ENCODE peak calls at places on chromosomes 4 and X, in five cellular contexts. One of them, this sample, is unnamed.

GRCh38 chrX:141405878-141406492 is 163.7 kb upstream of the SPANXC start:
- DNase-seq in transverse colon: no peak
- DNase-seq in suprapubic skin: no peak
- DNase-seq in K562: no peak
- DNase-seq in sigmoid colon: no peak
- DNase-seq in this sample: no peak

GRCh38 chr4:57490520-57490919 is 380.3 kb upstream of the IGFBP7 start:
- DNase-seq in K562: no peak
- DNase-seq in transverse colon: no peak
- DNase-seq in sigmoid colon: peak
- DNase-seq in suprapubic skin: no peak
- DNase-seq in this sample: no peak

GRCh38 chr4:37441231-37442061 is 196.9 kb downstream of the NWD2 start:
- DNase-seq in suprapubic skin: no peak
- DNase-seq in sigmoid colon: no peak
- DNase-seq in transverse colon: peak
- DNase-seq in K562: no peak
- DNase-seq in this sample: no peak

GRCh38 chr4:150010525-150011126 is 67.6 kb upstream of the DCLK2 start:
- DNase-seq in suprapubic skin: no peak
- DNase-seq in sigmoid colon: no peak
- DNase-seq in K562: peak
- DNase-seq in transverse colon: peak
- DNase-seq in this sample: peak

GRCh38 chr4:10085386-10085785 is 31.2 kb downstream of the WDR1 start:
- DNase-seq in suprapubic skin: peak
- DNase-seq in sigmoid colon: peak
- DNase-seq in K562: no peak
- DNase-seq in transverse colon: peak
- DNase-seq in this sample: no peak

GRCh38 chrX:119094819-119095218 is 22.0 kb downstream of the CT47C1 start:
- DNase-seq in K562: no peak
- DNase-seq in suprapubic skin: no peak
- DNase-seq in transverse colon: no peak
- DNase-seq in sigmoid colon: no peak
- DNase-seq in this sample: no peak

GRCh38 chr4:145326491-145326890 is 146.1 kb upstream of the OTUD4 start:
- DNase-seq in K562: no peak
- DNase-seq in suprapubic skin: no peak
- DNase-seq in sigmoid colon: no peak
- DNase-seq in transverse colon: no peak
- DNase-seq in this sample: no peak

GRCh38 chr4:141388483-141388882 is 167.8 kb downstream of the ZNF330 start:
- DNase-seq in transverse colon: no peak
- DNase-seq in K562: no peak
- DNase-seq in suprapubic skin: no peak
- DNase-seq in sigmoid colon: no peak
- DNase-seq in this sample: no peak

GRCh38 chrX:153019166-153019565 is 25.2 kb upstream of the PNMA5 start:
- DNase-seq in transverse colon: no peak
- DNase-seq in K562: no peak
- DNase-seq in sigmoid colon: no peak
- DNase-seq in suprapubic skin: no peak
- DNase-seq in this sample: no peak

GRCh38 chr4:123083612-123084011 is 161.2 kb upstream of the NUDT6 start:
- DNase-seq in sigmoid colon: no peak
- DNase-seq in transverse colon: no peak
- DNase-seq in suprapubic skin: no peak
- DNase-seq in K562: no peak
- DNase-seq in this sample: no peak

GRCh38 chr4:102139932-102140331 is 205.3 kb downstream of the SLC39A8 start:
- DNase-seq in suprapubic skin: no peak
- DNase-seq in sigmoid colon: no peak
- DNase-seq in K562: no peak
- DNase-seq in transverse colon: no peak
- DNase-seq in this sample: no peak

GRCh38 chr4:163548481-163549243 is 54.2 kb downstream of the TMA16 start:
- DNase-seq in transverse colon: no peak
- DNase-seq in sigmoid colon: no peak
- DNase-seq in suprapubic skin: no peak
- DNase-seq in K562: peak
- DNase-seq in this sample: no peak

GRCh38 chr4:83527671-83528070 is 8.2 kb upstream of the GPAT3 start:
- DNase-seq in sigmoid colon: no peak
- DNase-seq in suprapubic skin: no peak
- DNase-seq in transverse colon: no peak
- DNase-seq in K562: no peak
- DNase-seq in this sample: no peak

GRCh38 chrX:32530802-32531403 is 680.4 kb downstream of the DMD start:
- DNase-seq in sigmoid colon: no peak
- DNase-seq in transverse colon: peak
- DNase-seq in suprapubic skin: no peak
- DNase-seq in K562: peak
- DNase-seq in this sample: peak

GRCh38 chr4:152118819-152119553 is 358.2 kb upstream of the GATB start:
- DNase-seq in suprapubic skin: no peak
- DNase-seq in K562: no peak
- DNase-seq in sigmoid colon: no peak
- DNase-seq in transverse colon: no peak
- DNase-seq in this sample: no peak

GRCh38 chr4:135238940-135239339 is 1037.4 kb upstream of the PABPC4L start:
- DNase-seq in transverse colon: no peak
- DNase-seq in K562: no peak
- DNase-seq in suprapubic skin: no peak
- DNase-seq in sigmoid colon: no peak
- DNase-seq in this sample: no peak

GRCh38 chr4:92304636-92305035 is 870 bp downstream of the GRID2 start:
- DNase-seq in transverse colon: no peak
- DNase-seq in suprapubic skin: no peak
- DNase-seq in sigmoid colon: no peak
- DNase-seq in K562: no peak
- DNase-seq in this sample: no peak

GRCh38 chr4:26404597-26405323 is 83.9 kb downstream of the RBPJ start:
- DNase-seq in suprapubic skin: no peak
- DNase-seq in K562: no peak
- DNase-seq in transverse colon: no peak
- DNase-seq in sigmoid colon: no peak
- DNase-seq in this sample: no peak

GRCh38 chr4:186832906-186833305 is 109.2 kb upstream of the FAT1 start:
- DNase-seq in transverse colon: no peak
- DNase-seq in suprapubic skin: no peak
- DNase-seq in K562: peak
- DNase-seq in sigmoid colon: no peak
- DNase-seq in this sample: no peak

GRCh38 chr4:159042097-159042605 is 60.7 kb upstream of the RAPGEF2 start:
- DNase-seq in K562: peak
- DNase-seq in transverse colon: peak
- DNase-seq in suprapubic skin: no peak
- DNase-seq in sigmoid colon: no peak
- DNase-seq in this sample: no peak

GRCh38 chr4:124321370-124321769 is 391.2 kb downstream of the ANKRD50 start:
- DNase-seq in sigmoid colon: no peak
- DNase-seq in suprapubic skin: no peak
- DNase-seq in K562: no peak
- DNase-seq in transverse colon: no peak
- DNase-seq in this sample: no peak

GRCh38 chr4:15779336-15779735 is 1.2 kb downstream of the CD38 start:
- DNase-seq in sigmoid colon: peak
- DNase-seq in transverse colon: peak
- DNase-seq in K562: peak
- DNase-seq in suprapubic skin: peak
- DNase-seq in this sample: peak

GRCh38 chr4:45647823-45648222 is 476.0 kb downstream of the GABRG1 start:
- DNase-seq in suprapubic skin: no peak
- DNase-seq in sigmoid colon: no peak
- DNase-seq in transverse colon: no peak
- DNase-seq in K562: no peak
- DNase-seq in this sample: no peak

GRCh38 chrX:122941801-122942200 is 242.3 kb upstream of the GRIA3 start:
- DNase-seq in suprapubic skin: no peak
- DNase-seq in transverse colon: no peak
- DNase-seq in sigmoid colon: no peak
- DNase-seq in K562: no peak
- DNase-seq in this sample: no peak

GRCh38 chr4:77742054-77742453 is 77.1 kb downstream of the CNOT6L start:
- DNase-seq in transverse colon: no peak
- DNase-seq in K562: no peak
- DNase-seq in suprapubic skin: no peak
- DNase-seq in sigmoid colon: no peak
- DNase-seq in this sample: peak

GRCh38 chrX:86322913-86323312 is 174.7 kb downstream of the DACH2 start:
- DNase-seq in suprapubic skin: no peak
- DNase-seq in sigmoid colon: no peak
- DNase-seq in K562: no peak
- DNase-seq in transverse colon: no peak
- DNase-seq in this sample: no peak

GRCh38 chr4:30716158-30716557 is 4.0 kb upstream of the PCDH7 start:
- DNase-seq in suprapubic skin: no peak
- DNase-seq in K562: no peak
- DNase-seq in sigmoid colon: no peak
- DNase-seq in transverse colon: no peak
- DNase-seq in this sample: no peak

GRCh38 chr4:173057906-173058305 is 110.7 kb upstream of the GALNT7 start:
- DNase-seq in transverse colon: no peak
- DNase-seq in K562: no peak
- DNase-seq in suprapubic skin: no peak
- DNase-seq in sigmoid colon: no peak
- DNase-seq in this sample: no peak

DNA sequence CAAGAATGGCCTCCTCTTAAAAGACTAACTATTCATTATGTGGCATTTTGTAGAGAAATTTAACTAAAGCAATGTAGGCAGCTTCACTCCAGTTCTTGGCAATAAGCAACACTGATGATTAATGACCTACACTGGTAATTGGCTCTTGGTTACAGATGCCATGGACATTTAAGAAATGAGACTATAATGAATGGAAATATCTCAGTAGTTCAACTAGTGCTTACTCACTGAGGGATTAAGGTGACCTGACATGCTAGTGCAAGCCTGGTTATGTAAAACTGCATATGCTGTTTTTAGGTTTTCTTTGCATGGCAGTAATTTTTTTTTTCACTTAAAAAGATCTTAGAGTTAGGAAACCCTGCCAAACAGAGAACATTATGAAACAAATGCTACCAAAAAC is 152.7 kb upstream of the AADAT start:
- DNase-seq in K562: no peak
- DNase-seq in transverse colon: no peak
- DNase-seq in suprapubic skin: no peak
- DNase-seq in sigmoid colon: no peak
- DNase-seq in this sample: no peak
- H3K27ac ChIP-seq in K562: no peak
- H3K27ac ChIP-seq in transverse colon: no peak
- H3K27ac ChIP-seq in suprapubic skin: no peak
- H3K27ac ChIP-seq in sigmoid colon: no peak
- H3K27ac ChIP-seq in this sample: no peak

DNA sequence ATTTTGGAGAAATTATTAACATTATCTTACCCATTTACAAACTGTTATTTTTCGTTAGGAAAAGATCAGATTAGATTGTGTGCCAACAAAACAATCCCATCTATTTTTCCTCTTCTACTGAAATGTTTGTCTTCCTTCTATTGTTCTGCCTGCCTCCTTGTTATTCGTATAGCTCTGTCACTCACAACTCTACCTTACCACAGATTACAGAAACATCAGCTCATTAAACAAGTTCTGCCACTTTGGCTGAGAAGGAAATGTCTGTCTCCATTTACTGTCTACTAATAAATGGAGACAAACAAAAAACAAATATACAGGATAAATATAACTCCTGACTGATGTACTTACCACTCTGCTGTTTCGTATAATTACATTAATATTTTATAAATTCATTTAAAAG is 211.4 kb downstream of the ENOX2 start:
- DNase-seq in suprapubic skin: no peak
- DNase-seq in sigmoid colon: no peak
- DNase-seq in transverse colon: no peak
- DNase-seq in K562: no peak
- DNase-seq in this sample: no peak
- TF ChIP-seq POLR2AphosphoS5 in suprapubic skin: no peak
- TF ChIP-seq POLR2AphosphoS5 in sigmoid colon: no peak
- TF ChIP-seq POLR2AphosphoS5 in transverse colon: no peak
- TF ChIP-seq POLR2AphosphoS5 in K562: no peak
- TF ChIP-seq POLR2AphosphoS5 in this sample: no peak

DNA sequence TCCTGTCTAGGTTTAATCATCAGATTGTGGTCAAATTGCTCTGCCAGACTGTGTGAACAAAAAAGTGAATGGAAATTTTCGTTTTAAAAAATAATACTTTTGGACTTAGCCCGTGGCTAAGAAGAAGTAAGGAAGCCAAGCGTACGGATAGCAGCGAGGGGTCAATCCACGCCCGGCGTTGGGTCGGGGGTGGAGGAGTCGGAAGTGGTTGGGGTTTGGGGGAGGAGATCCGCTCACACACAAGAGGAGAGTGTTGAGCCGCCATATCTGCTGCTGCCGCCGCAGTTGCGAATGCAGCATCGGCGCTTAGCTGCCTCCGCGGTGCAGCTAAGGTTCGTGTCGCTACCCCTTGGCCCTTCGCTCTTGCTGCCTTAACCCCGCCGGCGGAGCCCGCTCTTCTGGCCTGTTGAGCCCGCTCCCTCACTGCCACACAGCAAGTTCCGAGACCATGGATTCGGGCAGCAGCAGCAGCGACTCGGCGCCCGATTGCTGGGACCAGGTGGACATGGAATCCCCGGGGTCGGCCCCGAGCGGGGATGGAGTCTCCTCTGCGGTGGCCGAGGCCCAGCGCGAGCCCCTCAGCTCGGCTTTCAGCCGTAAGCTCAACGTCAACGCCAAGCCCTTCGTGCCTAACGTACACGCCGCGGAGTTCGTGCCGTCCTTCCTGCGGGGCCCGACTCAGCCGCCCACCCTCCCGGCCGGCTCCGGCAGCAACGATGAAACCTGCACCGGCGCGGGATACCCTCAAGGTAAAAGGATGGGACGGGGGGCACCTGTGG is at the start of gene GSPT2:
- DNase-seq in transverse colon: peak
- DNase-seq in K562: peak
- DNase-seq in suprapubic skin: peak
- DNase-seq in sigmoid colon: peak
- DNase-seq in this sample: peak
- H3K27ac ChIP-seq in transverse colon: peak
- H3K27ac ChIP-seq in K562: no peak
- H3K27ac ChIP-seq in suprapubic skin: no peak
- H3K27ac ChIP-seq in sigmoid colon: peak
- H3K27ac ChIP-seq in this sample: peak

DNA sequence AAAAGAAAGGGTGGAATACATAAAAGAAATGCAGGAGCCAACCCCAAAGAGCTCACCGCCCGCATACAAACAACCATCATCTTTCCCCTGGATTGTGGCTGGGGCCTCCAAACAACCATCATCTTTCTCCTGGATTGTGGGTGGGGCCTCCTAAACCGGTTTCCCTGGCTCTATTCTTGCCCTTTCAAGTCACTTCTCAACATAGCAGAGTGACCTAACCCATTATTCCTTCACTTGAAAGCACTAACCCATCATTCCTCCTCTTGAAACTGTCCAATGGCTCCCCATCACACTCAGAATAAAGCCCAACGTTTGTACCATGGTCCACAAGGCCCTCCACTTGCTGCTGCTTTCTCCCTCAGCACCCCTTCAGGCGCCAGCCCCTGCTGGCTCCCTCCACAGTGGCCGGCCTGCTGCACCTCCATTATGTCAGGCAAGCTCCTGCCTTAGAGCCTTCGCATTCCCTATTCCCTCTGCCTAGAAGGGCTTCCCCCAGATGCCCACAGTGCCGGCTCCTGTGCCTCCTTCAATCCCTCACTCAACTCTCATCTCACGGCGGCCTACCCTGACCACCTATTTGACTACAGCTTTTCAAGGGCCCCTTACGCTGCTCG is 24.1 kb downstream of the SMIM43 start:
- DNase-seq in K562: no peak
- DNase-seq in transverse colon: no peak
- DNase-seq in sigmoid colon: no peak
- DNase-seq in suprapubic skin: no peak
- DNase-seq in this sample: no peak
- TF ChIP-seq POLR2AphosphoS5 in K562: no peak
- TF ChIP-seq POLR2AphosphoS5 in transverse colon: no peak
- TF ChIP-seq POLR2AphosphoS5 in sigmoid colon: no peak
- TF ChIP-seq POLR2AphosphoS5 in suprapubic skin: no peak
- TF ChIP-seq POLR2AphosphoS5 in this sample: no peak

This sample was measured in prostate gland.